ENCODE peak calls at places on chromosomes 1 and 21, in six cellular contexts. One of them, this sample, is unnamed.

GRCh38 chr1:161199506-161200119 is 759 bp upstream of the ADAMTS4 start:
- DNase-seq in IMR-90: no peak
- DNase-seq in trophoblast cell: no peak
- DNase-seq in neuronal stem cell: no peak
- DNase-seq in H1: no peak
- DNase-seq in H9: no peak
- DNase-seq in this sample: no peak

GRCh38 chr1:240705584-240705983 is 93.6 kb upstream of the GREM2 start:
- DNase-seq in trophoblast cell: no peak
- DNase-seq in IMR-90: peak; percentile 76
- DNase-seq in neuronal stem cell: no peak
- DNase-seq in H1: no peak
- DNase-seq in H9: no peak
- DNase-seq in this sample: no peak

GRCh38 chr1:205711105-205712048 is 31.1 kb upstream of the SLC45A3 start:
- DNase-seq in H1: no peak
- DNase-seq in IMR-90: peak; percentile 86
- DNase-seq in trophoblast cell: peak; percentile 94
- DNase-seq in neuronal stem cell: peak; percentile 77
- DNase-seq in H9: peak; percentile 45
- DNase-seq in this sample: peak; percentile 84

GRCh38 chr21:15480160-15480559 is 249.6 kb upstream of the USP25 start:
- DNase-seq in H1: no peak
- DNase-seq in H9: no peak
- DNase-seq in IMR-90: no peak
- DNase-seq in neuronal stem cell: no peak
- DNase-seq in trophoblast cell: no peak
- DNase-seq in this sample: no peak

GRCh38 chr1:147117109-147117508 is 55.2 kb downstream of the PRKAB2 start:
- DNase-seq in neuronal stem cell: no peak
- DNase-seq in trophoblast cell: no peak
- DNase-seq in H1: no peak
- DNase-seq in H9: no peak
- DNase-seq in IMR-90: no peak
- DNase-seq in this sample: no peak

GRCh38 chr1:94599090-94599813 is 57.7 kb upstream of the F3 start:
- DNase-seq in H1: peak; percentile 54
- DNase-seq in trophoblast cell: no peak
- DNase-seq in IMR-90: peak; percentile 51
- DNase-seq in H9: peak; percentile 75
- DNase-seq in neuronal stem cell: no peak
- DNase-seq in this sample: peak; percentile 73

GRCh38 chr1:159817276-159818041 is 9.2 kb upstream of the SLAMF8 start:
- DNase-seq in neuronal stem cell: no peak
- DNase-seq in H1: no peak
- DNase-seq in H9: no peak
- DNase-seq in trophoblast cell: peak; percentile 97
- DNase-seq in IMR-90: no peak
- DNase-seq in this sample: no peak

GRCh38 chr21:29499734-29500343 is 201.1 kb downstream of the BACH1 start:
- DNase-seq in neuronal stem cell: no peak
- DNase-seq in IMR-90: no peak
- DNase-seq in H1: peak; percentile 78
- DNase-seq in trophoblast cell: peak; percentile 82
- DNase-seq in H9: peak; percentile 79
- DNase-seq in this sample: peak; percentile 39

GRCh38 chr1:179183857-179184256 is 45.6 kb downstream of the ABL2 start:
- DNase-seq in neuronal stem cell: no peak
- DNase-seq in IMR-90: no peak
- DNase-seq in H1: no peak
- DNase-seq in H9: no peak
- DNase-seq in trophoblast cell: no peak
- DNase-seq in this sample: no peak

GRCh38 chr1:150441121-150441520 is 46.1 kb upstream of the TARS2 start:
- DNase-seq in trophoblast cell: no peak
- DNase-seq in H1: no peak
- DNase-seq in H9: no peak
- DNase-seq in IMR-90: no peak
- DNase-seq in neuronal stem cell: no peak
- DNase-seq in this sample: peak; percentile 41

GRCh38 chr1:7019510-7019909 is 234.3 kb downstream of the CAMTA1 start:
- DNase-seq in H1: no peak
- DNase-seq in neuronal stem cell: no peak
- DNase-seq in IMR-90: no peak
- DNase-seq in trophoblast cell: no peak
- DNase-seq in H9: no peak
- DNase-seq in this sample: no peak

GRCh38 chr1:19074902-19075721 is 118.6 kb upstream of the IFFO2 start:
- DNase-seq in IMR-90: no peak
- DNase-seq in H1: no peak
- DNase-seq in trophoblast cell: peak; percentile 66
- DNase-seq in H9: no peak
- DNase-seq in neuronal stem cell: no peak
- DNase-seq in this sample: no peak

GRCh38 chr1:212228591-212229119 is 56.6 kb upstream of the PPP2R5A start:
- DNase-seq in trophoblast cell: no peak
- DNase-seq in neuronal stem cell: no peak
- DNase-seq in H1: no peak
- DNase-seq in IMR-90: no peak
- DNase-seq in H9: no peak
- DNase-seq in this sample: no peak

GRCh38 chr1:241888232-241888631 is 40.2 kb downstream of the EXO1 start:
- DNase-seq in H9: no peak
- DNase-seq in trophoblast cell: no peak
- DNase-seq in IMR-90: peak; percentile 88
- DNase-seq in H1: no peak
- DNase-seq in neuronal stem cell: no peak
- DNase-seq in this sample: peak; percentile 53

GRCh38 chr1:165424454-165425283 is 20.3 kb downstream of the RXRG start:
- DNase-seq in H9: no peak
- DNase-seq in IMR-90: no peak
- DNase-seq in neuronal stem cell: no peak
- DNase-seq in trophoblast cell: no peak
- DNase-seq in H1: no peak
- DNase-seq in this sample: peak; percentile 34

GRCh38 chr1:22143065-22143514 is at the start of gene WNT4:
- DNase-seq in H1: peak; percentile 74
- DNase-seq in trophoblast cell: peak; percentile 49
- DNase-seq in IMR-90: no peak
- DNase-seq in neuronal stem cell: no peak
- DNase-seq in H9: peak; percentile 62
- DNase-seq in this sample: no peak

GRCh38 chr1:185144233-185144632 is 12.5 kb downstream of the TRMT1L start:
- DNase-seq in H9: no peak
- DNase-seq in H1: no peak
- DNase-seq in IMR-90: peak; percentile 65
- DNase-seq in neuronal stem cell: no peak
- DNase-seq in trophoblast cell: peak; percentile 14
- DNase-seq in this sample: no peak

GRCh38 chr1:206770531-206771352 is at the start of gene IL19:
- DNase-seq in H9: peak; percentile 37
- DNase-seq in neuronal stem cell: no peak
- DNase-seq in trophoblast cell: peak; percentile 21
- DNase-seq in IMR-90: peak; percentile 34
- DNase-seq in H1: no peak
- DNase-seq in this sample: peak; percentile 57

GRCh38 chr1:223747838-223748335 is 35.5 kb downstream of the CAPN2 start:
- DNase-seq in neuronal stem cell: no peak
- DNase-seq in trophoblast cell: no peak
- DNase-seq in IMR-90: peak; percentile 50
- DNase-seq in H1: no peak
- DNase-seq in H9: no peak
- DNase-seq in this sample: no peak

GRCh38 chr1:167772436-167772835 is 50.7 kb downstream of the MPZL1 start:
- DNase-seq in IMR-90: no peak
- DNase-seq in trophoblast cell: no peak
- DNase-seq in neuronal stem cell: no peak
- DNase-seq in H9: no peak
- DNase-seq in H1: no peak
- DNase-seq in this sample: no peak

GRCh38 chr1:31798086-31798432 is 17.8 kb downstream of the SPOCD1 start:
- DNase-seq in trophoblast cell: no peak
- DNase-seq in neuronal stem cell: no peak
- DNase-seq in H9: no peak
- DNase-seq in H1: no peak
- DNase-seq in IMR-90: no peak
- DNase-seq in this sample: no peak

GRCh38 chr1:180098242-180098995 is 56.2 kb upstream of the QSOX1 start:
- DNase-seq in IMR-90: peak; percentile 95
- DNase-seq in H9: no peak
- DNase-seq in neuronal stem cell: no peak
- DNase-seq in H1: no peak
- DNase-seq in trophoblast cell: peak; percentile 83
- DNase-seq in this sample: peak; percentile 95

GRCh38 chr21:43308101-43308500 is 118.8 kb downstream of the SIK1 start:
- DNase-seq in neuronal stem cell: no peak
- DNase-seq in H9: no peak
- DNase-seq in trophoblast cell: no peak
- DNase-seq in H1: no peak
- DNase-seq in IMR-90: no peak
- DNase-seq in this sample: no peak

GRCh38 chr1:214378492-214378891 is 97.5 kb downstream of the SMYD2 start:
- DNase-seq in H9: no peak
- DNase-seq in IMR-90: no peak
- DNase-seq in neuronal stem cell: no peak
- DNase-seq in trophoblast cell: no peak
- DNase-seq in H1: no peak
- DNase-seq in this sample: no peak
- H3K14ac ChIP-seq in H9: no peak overlapping the region
- H3K14ac ChIP-seq in IMR-90: peak overlapping the region; percentile 83
- H3K14ac ChIP-seq in neuronal stem cell: no peak overlapping the region
- H3K14ac ChIP-seq in trophoblast cell: peak overlapping the region; percentile 79
- H3K14ac ChIP-seq in H1: no peak overlapping the region
- H3K14ac ChIP-seq in this sample: peak overlapping the region; percentile 53

GRCh38 chr1:209486861-209487260 is 96.7 kb upstream of the CAMK1G start:
- DNase-seq in neuronal stem cell: no peak
- DNase-seq in H9: no peak
- DNase-seq in trophoblast cell: no peak
- DNase-seq in H1: no peak
- DNase-seq in IMR-90: peak; percentile 10
- DNase-seq in this sample: peak; percentile 60
- H2BK120ac ChIP-seq in neuronal stem cell: no peak overlapping the region
- H2BK120ac ChIP-seq in H9: no peak overlapping the region
- H2BK120ac ChIP-seq in trophoblast cell: no peak overlapping the region
- H2BK120ac ChIP-seq in H1: no peak overlapping the region
- H2BK120ac ChIP-seq in IMR-90: no peak overlapping the region
- H2BK120ac ChIP-seq in this sample: no peak overlapping the region

GRCh38 chr1:66331641-66332523 is 202.1 kb upstream of the SGIP1 start:
- DNase-seq in neuronal stem cell: peak; percentile 43
- DNase-seq in trophoblast cell: peak; percentile 43
- DNase-seq in IMR-90: peak; percentile 85
- DNase-seq in H1: peak; percentile 64
- DNase-seq in H9: peak; percentile 75
- DNase-seq in this sample: peak; percentile 88
- H3K4ac ChIP-seq in neuronal stem cell: no peak overlapping the region
- H3K4ac ChIP-seq in trophoblast cell: no peak overlapping the region
- H3K4ac ChIP-seq in IMR-90: peak overlapping the region; percentile 94
- H3K4ac ChIP-seq in H1: no peak overlapping the region
- H3K4ac ChIP-seq in H9: no peak overlapping the region
- H3K4ac ChIP-seq in this sample: peak overlapping the region; percentile 24

GRCh38 chr1:8111560-8111959 is 85.5 kb upstream of the ERRFI1 start:
- DNase-seq in neuronal stem cell: no peak
- DNase-seq in H9: no peak
- DNase-seq in trophoblast cell: no peak
- DNase-seq in H1: no peak
- DNase-seq in IMR-90: no peak
- DNase-seq in this sample: no peak

GRCh38 chr1:8104278-8105236 is 78.4 kb upstream of the ERRFI1 start:
- DNase-seq in IMR-90: no peak
- DNase-seq in H1: no peak
- DNase-seq in neuronal stem cell: no peak
- DNase-seq in H9: no peak
- DNase-seq in trophoblast cell: no peak
- DNase-seq in this sample: no peak

GRCh38 chr1:8112611-8113256 is 86.6 kb upstream of the ERRFI1 start:
- DNase-seq in IMR-90: no peak
- DNase-seq in trophoblast cell: no peak
- DNase-seq in H9: no peak
- DNase-seq in neuronal stem cell: no peak
- DNase-seq in H1: no peak
- DNase-seq in this sample: peak; percentile 63

GRCh38 chr1:8109226-8109625 is 83.1 kb upstream of the ERRFI1 start:
- DNase-seq in neuronal stem cell: no peak
- DNase-seq in IMR-90: no peak
- DNase-seq in trophoblast cell: no peak
- DNase-seq in H9: no peak
- DNase-seq in H1: no peak
- DNase-seq in this sample: no peak

DNA sequence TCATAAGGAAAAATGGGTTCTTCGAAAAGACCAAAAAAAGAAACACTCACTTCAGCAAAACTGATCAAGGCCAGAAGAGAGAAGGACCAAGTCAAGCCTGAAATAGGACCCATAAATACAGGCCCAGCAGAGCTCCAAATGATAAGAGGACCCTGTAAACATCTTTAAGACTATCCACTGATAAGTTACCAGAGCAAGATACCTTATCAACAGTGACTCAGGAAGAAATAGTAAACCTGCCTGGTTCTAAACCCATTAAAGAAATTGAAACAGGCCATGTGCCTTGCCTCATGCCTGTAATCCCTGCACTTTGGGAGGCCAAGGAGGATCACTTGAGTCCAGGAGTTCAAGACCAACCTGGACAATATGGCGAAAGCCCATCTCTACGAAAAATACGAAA is 81.8 kb upstream of the ERRFI1 start:
- DNase-seq in H9: no peak
- DNase-seq in IMR-90: no peak
- DNase-seq in neuronal stem cell: no peak
- DNase-seq in trophoblast cell: no peak
- DNase-seq in H1: no peak
- DNase-seq in this sample: no peak
- H3K14ac ChIP-seq in H9: no peak overlapping the region
- H3K14ac ChIP-seq in IMR-90: no peak overlapping the region
- H3K14ac ChIP-seq in neuronal stem cell: no peak overlapping the region
- H3K14ac ChIP-seq in trophoblast cell: no peak overlapping the region
- H3K14ac ChIP-seq in H1: no peak overlapping the region
- H3K14ac ChIP-seq in this sample: no peak overlapping the region

DNA sequence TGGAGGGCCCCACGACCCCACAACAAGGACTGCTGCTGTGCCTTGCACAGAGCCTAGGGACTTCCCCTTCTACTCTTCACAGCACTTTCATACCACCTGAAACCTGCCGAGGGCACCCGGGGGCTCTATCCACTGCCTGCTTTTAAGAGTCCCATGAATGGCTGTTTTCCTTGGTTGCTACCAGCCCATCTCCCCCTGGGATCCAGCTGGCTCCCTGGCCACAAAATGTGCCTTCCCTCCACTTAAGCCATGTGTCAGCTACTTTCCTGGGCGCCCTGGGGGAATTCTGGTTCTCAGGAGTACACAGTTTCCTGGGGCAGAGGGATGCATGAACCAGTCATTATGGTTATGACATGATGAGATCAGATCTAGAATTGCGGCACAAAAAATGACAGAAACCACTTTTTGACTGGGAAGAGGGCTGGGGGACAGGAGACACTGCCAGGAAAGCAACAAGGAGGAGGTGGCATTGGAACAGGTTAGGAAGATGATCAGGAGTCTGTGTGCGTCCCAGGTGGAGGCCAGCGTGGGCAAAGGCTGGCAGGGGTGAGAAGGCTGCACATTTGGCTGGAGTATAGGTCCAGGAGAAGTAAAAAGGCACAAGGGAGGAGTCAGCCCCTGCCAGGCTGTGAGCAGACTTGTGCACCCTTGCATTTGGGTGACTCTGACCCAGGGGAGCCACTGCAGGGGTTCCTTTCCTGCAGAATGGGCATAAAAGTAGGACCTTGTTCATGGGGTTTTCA is 3.2 kb upstream of the TNFRSF8 start:
- DNase-seq in H9: no peak
- DNase-seq in IMR-90: no peak
- DNase-seq in neuronal stem cell: no peak
- DNase-seq in trophoblast cell: no peak
- DNase-seq in H1: no peak
- DNase-seq in this sample: no peak
- H2BK120ac ChIP-seq in H9: no peak overlapping the region
- H2BK120ac ChIP-seq in IMR-90: no peak overlapping the region
- H2BK120ac ChIP-seq in neuronal stem cell: no peak overlapping the region
- H2BK120ac ChIP-seq in trophoblast cell: no peak overlapping the region
- H2BK120ac ChIP-seq in H1: no peak overlapping the region
- H2BK120ac ChIP-seq in this sample: no peak overlapping the region